ENCODE peak calls at places on chromosome 10, in five cellular contexts. I is ovary, R is neuronal stem cell, U is cardiac muscle cell, M is esophagus squamous epithelium. V is an unnamed sample.
A peak's percentile ranks its signal among the peaks of the same experiment; 100 is the strongest.

GRCh38 chr10:36675458-36675880 is 449.9 kb upstream of the ANKRD30A start:
- DNase-seq in I (no peak), R (no peak), U (no peak), M (no peak), V (no peak)

GRCh38 chr10:128530301-128530700 is 404.1 kb upstream of the MKI67 start:
- DNase-seq in I (no peak), R (no peak), U (no peak), M (no peak), V (no peak)

GRCh38 chr10:58436071-58436470 is 50.9 kb downstream of the TFAM start:
- DNase-seq in I (no peak), R (no peak), U (no peak), M (no peak), V (peak; percentile 88)

GRCh38 chr10:116608683-116609594 is 11.8 kb upstream of the PNLIPRP2 start:
- DNase-seq in I (no peak), R (no peak), U (no peak), M (no peak), V (no peak)

GRCh38 chr10:59108886-59109288 is 67.6 kb upstream of the PHYHIPL start:
- DNase-seq in I (no peak), R (no peak), U (no peak), M (no peak), V (no peak)

GRCh38 chr10:101889256-101890210 is 45.9 kb upstream of the KCNIP2 start:
- DNase-seq in I (peak; percentile 62), R (peak; percentile 67), U (peak; percentile 88), M (peak; percentile 16), V (no peak)

GRCh38 chr10:86391236-86391840 is 24.7 kb upstream of the GRID1 start:
- DNase-seq in I (no peak), R (no peak), U (no peak), M (no peak), V (no peak)

GRCh38 chr10:28530751-28531150 is 2.2 kb upstream of the WAC start:
- DNase-seq in I (no peak), R (no peak), U (no peak), M (no peak), V (no peak)

GRCh38 chr10:107577226-107577625 is 412.7 kb upstream of the SORCS1 start:
- DNase-seq in I (no peak), R (no peak), U (no peak), M (no peak), V (no peak)

GRCh38 chr10:1050555-1050954 is 1.6 kb upstream of the IDI1 start:
- DNase-seq in I (no peak), R (no peak), U (no peak), M (no peak), V (peak; percentile 67)

GRCh38 chr10:126500866-126501265 is 112.6 kb upstream of the ADAM12 start:
- DNase-seq in I (no peak), R (no peak), U (no peak), M (no peak), V (no peak)

GRCh38 chr10:34024708-34025425 is 690.4 kb upstream of the NRP1 start:
- DNase-seq in I (no peak), R (no peak), U (no peak), M (no peak), V (peak; percentile 64)

GRCh38 chr10:115164220-115164619 is 71.1 kb downstream of the ATRNL1 start:
- DNase-seq in I (no peak), R (no peak), U (no peak), M (no peak), V (no peak)

GRCh38 chr10:26445411-26446031 is 7.4 kb downstream of the APBB1IP start:
- DNase-seq in I (no peak), R (no peak), U (no peak), M (no peak), V (no peak)

GRCh38 chr10:64174666-64175265 is 653.6 kb downstream of the REEP3 start:
- DNase-seq in I (no peak), R (no peak), U (no peak), M (no peak), V (no peak)

GRCh38 chr10:77371848-77372247 is 265.8 kb downstream of the KCNMA1 start:
- DNase-seq in I (no peak), R (no peak), U (no peak), M (no peak), V (no peak)

GRCh38 chr10:126561499-126562208 is 108.8 kb downstream of the C10orf90 start:
- DNase-seq in I (no peak), R (no peak), U (peak; percentile 64), M (no peak), V (no peak)

GRCh38 chr10:60739581-60739980 is 38.7 kb upstream of the CDK1 start:
- DNase-seq in I (no peak), R (no peak), U (no peak), M (no peak), V (no peak)

GRCh38 chr10:44044549-44044948 is 340.3 kb downstream of the CXCL12 start:
- DNase-seq in I (no peak), R (no peak), U (no peak), M (no peak), V (no peak)

GRCh38 chr10:100370561-100370975 is 23.5 kb downstream of the SCD start:
- DNase-seq in I (no peak), R (no peak), U (no peak), M (no peak), V (peak; percentile 42)

GRCh38 chr10:71285180-71285545 is 33.9 kb upstream of the SLC29A3 start:
- DNase-seq in I (peak; percentile 78), R (peak; percentile 61), U (peak; percentile 61), M (no peak), V (no peak)

GRCh38 chr10:70378122-70378521 is 4.3 kb downstream of the LRRC20 start:
- DNase-seq in I (no peak), R (no peak), U (no peak), M (no peak), V (peak; percentile 98)

GRCh38 chr10:91208645-91209044 is 11.8 kb upstream of the PCGF5 start:
- DNase-seq in I (no peak), R (no peak), U (no peak), M (no peak), V (no peak)

GRCh38 chr10:27745719-27746363 is at the start of gene MKX:
- DNase-seq in I (peak; percentile 91), R (peak; percentile 84), U (peak; percentile 81), M (no peak), V (peak; percentile 61)

GRCh38 chr10:70055550-70055949 is 2.9 kb downstream of the MACROH2A2 start:
- DNase-seq in I (no peak), R (no peak), U (no peak), M (no peak), V (peak; percentile 27)

GRCh38 chr10:62528441-62528840 is 154.3 kb downstream of the ZNF365 start:
- DNase-seq in I (no peak), R (no peak), U (no peak), M (no peak), V (no peak)

GRCh38 chr10:89348458-89348857 is 20.7 kb downstream of the IFIT3 start:
- DNase-seq in I (no peak), R (no peak), U (no peak), M (no peak), V (no peak)

GRCh38 chr10:13990392-13990805 is 340.3 kb downstream of the FRMD4A start:
- DNase-seq in I (no peak), R (no peak), U (peak; percentile 72), M (no peak), V (no peak)

GRCh38 chr10:69093933-69094332 is 6.0 kb downstream of the SRGN start:
- DNase-seq in I (no peak), R (no peak), U (no peak), M (no peak), V (peak; percentile 11)

GRCh38 chr10:114680557-114681117 is 22.6 kb upstream of the ABLIM1 start:
- DNase-seq in I (no peak), R (no peak), U (no peak), M (no peak), V (no peak)

GRCh38 chr10:131174211-131174565 is 137.3 kb downstream of the TCERG1L start:
- DNase-seq in I (no peak), R (no peak), U (no peak), M (no peak), V (no peak)
- H3K27ac ChIP-seq in I (no peak overlapping the region), R (no peak overlapping the region), U (no peak overlapping the region), M (no peak overlapping the region), V (no peak overlapping the region)

DNA sequence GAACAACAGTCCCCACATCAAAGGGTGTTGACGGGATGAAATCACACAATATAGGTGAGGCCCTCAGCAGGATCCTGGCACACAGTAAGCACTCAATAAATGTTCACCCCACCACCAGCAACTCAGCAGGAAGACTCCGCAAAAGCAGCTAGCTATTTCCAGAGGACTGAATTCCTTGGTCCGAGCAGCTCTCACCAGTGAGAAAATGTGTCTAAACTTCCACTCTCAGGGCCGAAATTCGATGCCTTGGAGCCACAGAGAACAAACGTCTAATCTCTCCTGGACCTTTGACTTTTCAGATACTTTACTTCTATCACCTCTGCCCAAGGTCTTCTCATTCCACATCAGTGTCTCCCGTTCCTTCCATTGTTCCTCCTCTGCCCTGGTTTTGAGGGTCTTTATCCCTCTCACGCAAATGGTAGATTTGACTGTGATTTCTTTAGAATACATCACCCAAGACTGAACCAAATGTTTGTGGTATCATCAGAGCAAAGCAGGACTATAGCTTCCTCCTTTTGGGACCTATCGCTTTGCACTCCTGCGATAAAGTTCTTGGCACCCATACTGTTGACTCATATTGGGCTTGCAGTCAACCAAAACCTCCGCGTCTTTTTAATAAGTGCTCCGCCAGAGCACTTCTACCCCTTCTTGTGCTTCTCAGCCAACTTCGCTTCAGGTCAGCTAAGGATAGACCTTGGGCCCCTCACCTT is 903 bp upstream of the NT5C2 start:
- DNase-seq in I (no peak), R (peak; percentile 11), U (no peak), M (no peak), V (peak; percentile 34)
- H3K4me1 ChIP-seq in I (peaks cover 10% of the 10 kb centered on the region), R (peaks cover 13% of the 10 kb centered on the region), U (peaks cover 18% of the 10 kb centered on the region), M (peaks cover 40% of the 10 kb centered on the region), V (peaks cover 5% of the 10 kb centered on the region)

GRCh38 chr10:74437822-74438221 is 286.8 kb downstream of the ADK start:
- DNase-seq in I (no peak), R (no peak), U (no peak), M (no peak), V (peak; percentile 46)
- H3K27ac ChIP-seq in I (no peak overlapping the region), R (no peak overlapping the region), U (peak overlapping the region; percentile 1), M (no peak overlapping the region), V (no peak overlapping the region)

GRCh38 chr10:132416566-132417248 is 19.7 kb downstream of the PWWP2B start:
- DNase-seq in I (no peak), R (no peak), U (no peak), M (no peak), V (no peak)

GRCh38 chr10:132413226-132414205 is 16.5 kb downstream of the PWWP2B start:
- DNase-seq in I (no peak), R (no peak), U (no peak), M (no peak), V (no peak)

GRCh38 chr10:132414402-132415016 is 17.5 kb downstream of the PWWP2B start:
- DNase-seq in I (no peak), R (no peak), U (no peak), M (no peak), V (no peak)

GRCh38 chr10:132415956-132416355 is 19.0 kb downstream of the PWWP2B start:
- DNase-seq in I (no peak), R (no peak), U (no peak), M (no peak), V (no peak)

GRCh38 chr10:132415255-132415654 is 18.3 kb downstream of the PWWP2B start:
- DNase-seq in I (no peak), R (no peak), U (no peak), M (no peak), V (no peak)
- H3K4me1 ChIP-seq in I (peaks cover 23% of the 10 kb centered on the region), R (peaks cover 27% of the 10 kb centered on the region), U (peaks cover 29% of the 10 kb centered on the region), M (peaks cover 69% of the 10 kb centered on the region), V (peaks cover 34% of the 10 kb centered on the region)